ENCODE peak calls at places on chromosomes 16 and 17, in ten cellular contexts. One of them, this sample, is unnamed.

GRCh38 chr16:945271-946047 is 25.3 kb downstream of the LMF1 start:
- DNase-seq in body of pancreas: no peak
- DNase-seq in SJSA1: no peak
- DNase-seq in esophagus squamous epithelium: no peak
- DNase-seq in A549: no peak
- DNase-seq in aorta: peak; percentile 42
- DNase-seq in OCI-LY7: no peak
- DNase-seq in colonic mucosa: no peak
- DNase-seq in stomach: no peak
- DNase-seq in heart right ventricle: no peak
- DNase-seq in this sample: peak; percentile 84

GRCh38 chr16:66740010-66740409 is 11.4 kb downstream of the DYNC1LI2 start:
- DNase-seq in stomach: no peak
- DNase-seq in colonic mucosa: peak; percentile 34
- DNase-seq in body of pancreas: peak; percentile 34
- DNase-seq in OCI-LY7: peak; percentile 53
- DNase-seq in esophagus squamous epithelium: no peak
- DNase-seq in A549: peak; percentile 80
- DNase-seq in heart right ventricle: no peak
- DNase-seq in SJSA1: peak; percentile 53
- DNase-seq in aorta: no peak
- DNase-seq in this sample: no peak

GRCh38 chr17:17416400-17417360 is 60.1 kb upstream of the MED9 start:
- DNase-seq in esophagus squamous epithelium: no peak
- DNase-seq in colonic mucosa: no peak
- DNase-seq in SJSA1: peak; percentile 87
- DNase-seq in aorta: no peak
- DNase-seq in A549: peak; percentile 41
- DNase-seq in OCI-LY7: no peak
- DNase-seq in stomach: peak; percentile 58
- DNase-seq in body of pancreas: peak; percentile 62
- DNase-seq in heart right ventricle: no peak
- DNase-seq in this sample: peak; percentile 72

GRCh38 chr17:79610151-79610645 is 653 bp downstream of the RBFOX3 start:
- DNase-seq in heart right ventricle: no peak
- DNase-seq in colonic mucosa: no peak
- DNase-seq in A549: no peak
- DNase-seq in OCI-LY7: no peak
- DNase-seq in stomach: no peak
- DNase-seq in body of pancreas: no peak
- DNase-seq in aorta: no peak
- DNase-seq in esophagus squamous epithelium: no peak
- DNase-seq in SJSA1: no peak
- DNase-seq in this sample: no peak

GRCh38 chr17:28133562-28133970 is 91.1 kb downstream of the NLK start:
- DNase-seq in colonic mucosa: no peak
- DNase-seq in stomach: no peak
- DNase-seq in SJSA1: peak; percentile 70
- DNase-seq in esophagus squamous epithelium: no peak
- DNase-seq in OCI-LY7: no peak
- DNase-seq in A549: no peak
- DNase-seq in aorta: no peak
- DNase-seq in body of pancreas: no peak
- DNase-seq in heart right ventricle: no peak
- DNase-seq in this sample: no peak

GRCh38 chr17:61305024-61305423 is 94.6 kb upstream of the TBX2 start:
- DNase-seq in OCI-LY7: no peak
- DNase-seq in heart right ventricle: no peak
- DNase-seq in colonic mucosa: no peak
- DNase-seq in A549: no peak
- DNase-seq in stomach: no peak
- DNase-seq in SJSA1: no peak
- DNase-seq in aorta: no peak
- DNase-seq in esophagus squamous epithelium: no peak
- DNase-seq in body of pancreas: no peak
- DNase-seq in this sample: no peak

GRCh38 chr17:1438593-1439083 is 17.4 kb downstream of the CRK start:
- DNase-seq in stomach: no peak
- DNase-seq in esophagus squamous epithelium: no peak
- DNase-seq in aorta: no peak
- DNase-seq in colonic mucosa: no peak
- DNase-seq in SJSA1: peak; percentile 70
- DNase-seq in heart right ventricle: no peak
- DNase-seq in A549: no peak
- DNase-seq in OCI-LY7: no peak
- DNase-seq in body of pancreas: no peak
- DNase-seq in this sample: peak; percentile 54

GRCh38 chr17:78257810-78258322 is 26.4 kb downstream of the TMEM235 start:
- DNase-seq in esophagus squamous epithelium: no peak
- DNase-seq in colonic mucosa: no peak
- DNase-seq in A549: no peak
- DNase-seq in body of pancreas: peak; percentile 47
- DNase-seq in aorta: no peak
- DNase-seq in SJSA1: no peak
- DNase-seq in stomach: peak; percentile 38
- DNase-seq in OCI-LY7: peak; percentile 41
- DNase-seq in heart right ventricle: no peak
- DNase-seq in this sample: no peak

GRCh38 chr16:21301168-21301894 is 23.2 kb upstream of the CRYM start:
- DNase-seq in SJSA1: peak; percentile 73
- DNase-seq in A549: peak; percentile 91
- DNase-seq in stomach: peak; percentile 72
- DNase-seq in esophagus squamous epithelium: no peak
- DNase-seq in heart right ventricle: peak; percentile 61
- DNase-seq in OCI-LY7: peak; percentile 88
- DNase-seq in aorta: peak; percentile 89
- DNase-seq in colonic mucosa: peak; percentile 93
- DNase-seq in body of pancreas: peak; percentile 82
- DNase-seq in this sample: peak; percentile 88

GRCh38 chr17:48002208-48002919 is 31.5 kb downstream of the CDK5RAP3 start:
- DNase-seq in esophagus squamous epithelium: no peak
- DNase-seq in A549: peak; percentile 36
- DNase-seq in body of pancreas: peak; percentile 41
- DNase-seq in SJSA1: peak; percentile 87
- DNase-seq in stomach: no peak
- DNase-seq in heart right ventricle: no peak
- DNase-seq in OCI-LY7: peak; percentile 60
- DNase-seq in aorta: no peak
- DNase-seq in colonic mucosa: no peak
- DNase-seq in this sample: no peak

GRCh38 chr17:38747385-38748328 is 479 bp downstream of the PCGF2 start:
- DNase-seq in body of pancreas: no peak
- DNase-seq in SJSA1: peak; percentile 34
- DNase-seq in stomach: no peak
- DNase-seq in aorta: peak; percentile 91
- DNase-seq in OCI-LY7: peak; percentile 70
- DNase-seq in esophagus squamous epithelium: no peak
- DNase-seq in heart right ventricle: peak; percentile 64
- DNase-seq in colonic mucosa: peak; percentile 71
- DNase-seq in A549: no peak
- DNase-seq in this sample: peak; percentile 61

GRCh38 chr17:75625813-75626486 is 7.3 kb upstream of the SMIM5 start:
- DNase-seq in aorta: no peak
- DNase-seq in heart right ventricle: no peak
- DNase-seq in stomach: no peak
- DNase-seq in OCI-LY7: peak; percentile 73
- DNase-seq in colonic mucosa: no peak
- DNase-seq in SJSA1: no peak
- DNase-seq in esophagus squamous epithelium: no peak
- DNase-seq in body of pancreas: no peak
- DNase-seq in A549: peak; percentile 82
- DNase-seq in this sample: no peak

GRCh38 chr16:23145608-23146007 is 3.6 kb downstream of the USP31 start:
- DNase-seq in A549: no peak
- DNase-seq in stomach: no peak
- DNase-seq in aorta: no peak
- DNase-seq in body of pancreas: no peak
- DNase-seq in colonic mucosa: no peak
- DNase-seq in heart right ventricle: no peak
- DNase-seq in SJSA1: peak; percentile 14
- DNase-seq in OCI-LY7: no peak
- DNase-seq in esophagus squamous epithelium: no peak
- DNase-seq in this sample: peak; percentile 22

GRCh38 chr17:73989671-73990070 is 213.8 kb upstream of the RPL38 start:
- DNase-seq in heart right ventricle: no peak
- DNase-seq in aorta: no peak
- DNase-seq in body of pancreas: no peak
- DNase-seq in esophagus squamous epithelium: no peak
- DNase-seq in SJSA1: no peak
- DNase-seq in colonic mucosa: no peak
- DNase-seq in OCI-LY7: no peak
- DNase-seq in stomach: no peak
- DNase-seq in A549: no peak
- DNase-seq in this sample: no peak

DNA sequence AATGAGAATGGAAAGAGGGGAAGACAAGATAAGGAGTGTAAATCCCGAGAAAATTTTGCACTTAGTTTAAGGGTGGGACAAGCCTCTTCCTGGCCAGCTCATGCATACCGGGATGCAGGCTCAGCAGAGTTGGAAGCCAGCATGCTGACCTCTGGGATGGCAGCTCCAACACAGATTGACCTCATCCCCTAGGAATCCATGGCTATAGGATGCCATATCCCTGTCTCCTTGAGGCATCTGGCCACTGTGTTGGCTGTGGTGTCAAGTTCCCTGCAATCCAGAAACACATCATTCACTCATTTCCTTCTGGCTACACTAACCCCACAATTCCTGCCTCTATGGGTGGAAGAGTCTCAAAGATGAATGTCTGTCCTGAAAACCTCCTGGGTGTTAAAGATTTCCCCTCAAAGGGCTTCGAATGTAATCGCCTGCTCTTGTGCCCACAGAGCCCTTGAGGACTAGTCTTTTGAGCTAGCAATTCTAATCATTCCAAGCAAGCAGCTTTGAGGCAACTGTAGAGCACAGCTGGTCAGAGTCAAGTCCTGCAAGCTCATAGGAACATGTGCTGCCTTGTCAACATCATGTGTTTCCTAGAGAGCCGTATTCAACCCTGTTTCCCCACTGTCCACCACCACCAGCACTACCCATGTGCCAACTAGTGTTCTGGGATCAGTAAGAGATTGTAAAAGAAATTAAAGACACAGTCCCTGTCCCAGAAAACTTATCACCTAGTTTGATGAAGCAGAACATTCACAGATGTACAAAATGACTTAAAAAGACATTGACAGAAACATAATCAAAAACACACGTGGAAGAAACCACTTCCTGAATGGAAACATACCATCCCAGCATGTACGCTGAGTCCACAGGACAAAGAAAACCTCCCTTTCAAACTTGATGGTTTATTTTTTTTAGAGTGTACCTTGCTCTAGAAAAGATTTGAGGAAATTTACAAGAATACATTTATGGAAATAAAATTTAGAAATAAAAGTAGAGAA is 141.2 kb downstream of the PMP22 start:
- DNase-seq in stomach: no peak
- DNase-seq in aorta: no peak
- DNase-seq in esophagus squamous epithelium: no peak
- DNase-seq in OCI-LY7: no peak
- DNase-seq in SJSA1: no peak
- DNase-seq in body of pancreas: no peak
- DNase-seq in heart right ventricle: no peak
- DNase-seq in colonic mucosa: no peak
- DNase-seq in A549: no peak
- DNase-seq in this sample: no peak
- H3K4me1 ChIP-seq in stomach: no peaks in the 10 kb centered on the region
- H3K4me1 ChIP-seq in aorta: no peaks in the 10 kb centered on the region
- H3K4me1 ChIP-seq in esophagus squamous epithelium: peaks cover 15% of the 10 kb centered on the region
- H3K4me1 ChIP-seq in OCI-LY7: no peaks in the 10 kb centered on the region
- H3K4me1 ChIP-seq in SJSA1: no peaks in the 10 kb centered on the region
- H3K4me1 ChIP-seq in body of pancreas: peaks cover 7% of the 10 kb centered on the region
- H3K4me1 ChIP-seq in heart right ventricle: no peaks in the 10 kb centered on the region
- H3K4me1 ChIP-seq in colonic mucosa: no peaks in the 10 kb centered on the region
- H3K4me1 ChIP-seq in A549: no peaks in the 10 kb centered on the region
- H3K4me1 ChIP-seq in this sample: no peaks in the 10 kb centered on the region

DNA sequence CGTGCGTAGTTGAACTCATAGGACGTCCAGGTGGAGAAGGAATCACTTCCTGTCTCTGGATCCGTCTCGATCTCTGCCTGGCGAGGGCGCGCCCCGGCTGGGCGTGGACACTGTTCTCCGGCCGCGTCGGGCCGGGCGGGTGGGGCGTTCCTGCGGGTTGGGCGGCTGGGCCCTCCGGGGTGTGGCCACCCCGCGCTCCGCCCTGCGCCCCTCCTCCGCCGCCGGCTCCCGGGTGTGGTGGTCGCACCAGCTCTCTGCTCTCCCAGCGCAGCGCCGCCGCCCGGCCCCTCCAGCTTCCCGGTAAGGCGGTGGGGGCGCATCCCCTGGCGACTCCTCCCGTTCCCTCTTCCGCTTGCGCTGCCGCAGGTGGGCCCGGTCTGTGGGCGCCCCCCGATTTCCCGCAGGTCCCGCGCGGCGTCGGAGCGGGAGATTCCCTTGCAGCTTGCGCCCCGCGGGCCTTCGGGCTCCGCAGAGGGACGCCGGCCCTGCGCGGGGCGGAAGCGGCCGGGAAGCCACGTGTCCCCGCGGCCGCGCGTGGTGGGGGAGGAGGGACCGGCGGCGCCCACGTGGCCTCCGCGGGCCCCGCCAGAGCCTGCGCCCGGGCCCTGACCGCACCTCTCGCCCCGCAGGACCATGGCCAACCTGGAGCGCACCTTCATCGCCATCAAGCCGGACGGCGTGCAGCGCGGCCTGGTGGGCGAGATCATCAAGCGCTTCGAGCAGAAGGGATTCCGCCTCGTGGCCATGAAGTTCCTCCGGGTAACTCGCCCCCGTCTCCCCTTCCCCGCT is at the start of gene NME2:
- DNase-seq in SJSA1: peak; percentile 95
- DNase-seq in A549: peak; percentile 97
- DNase-seq in stomach: peak; percentile 92
- DNase-seq in esophagus squamous epithelium: peak; percentile 32
- DNase-seq in heart right ventricle: peak; percentile 93
- DNase-seq in colonic mucosa: peak; percentile 94
- DNase-seq in OCI-LY7: peak; percentile 86
- DNase-seq in aorta: peak; percentile 96
- DNase-seq in body of pancreas: peak; percentile 93
- DNase-seq in this sample: peak; percentile 90
- H3K27ac ChIP-seq in SJSA1: peak within 1 kb of the TSS; percentile 70
- H3K27ac ChIP-seq in A549: peak within 1 kb of the TSS; percentile 94
- H3K27ac ChIP-seq in stomach: peak within 1 kb of the TSS; percentile 94
- H3K27ac ChIP-seq in esophagus squamous epithelium: peak within 1 kb of the TSS; percentile 98
- H3K27ac ChIP-seq in heart right ventricle: peak within 1 kb of the TSS; percentile 79
- H3K27ac ChIP-seq in colonic mucosa: peak within 1 kb of the TSS; percentile 76
- H3K27ac ChIP-seq in OCI-LY7: peak within 1 kb of the TSS; percentile 71
- H3K27ac ChIP-seq in aorta: peak within 1 kb of the TSS; percentile 83
- H3K27ac ChIP-seq in body of pancreas: peak within 1 kb of the TSS; percentile 96
- H3K27ac ChIP-seq in this sample: peak within 1 kb of the TSS; percentile 94

GRCh38 chr17:11757796-11758195 is 159.5 kb downstream of the DNAH9 start:
- DNase-seq in OCI-LY7: no peak
- DNase-seq in esophagus squamous epithelium: no peak
- DNase-seq in heart right ventricle: no peak
- DNase-seq in stomach: no peak
- DNase-seq in SJSA1: no peak
- DNase-seq in body of pancreas: no peak
- DNase-seq in aorta: no peak
- DNase-seq in A549: no peak
- DNase-seq in colonic mucosa: no peak
- DNase-seq in this sample: no peak
- H3K4me1 ChIP-seq in OCI-LY7: no peaks in the 10 kb centered on the region
- H3K4me1 ChIP-seq in esophagus squamous epithelium: no peaks in the 10 kb centered on the region
- H3K4me1 ChIP-seq in heart right ventricle: no peaks in the 10 kb centered on the region
- H3K4me1 ChIP-seq in stomach: no peaks in the 10 kb centered on the region
- H3K4me1 ChIP-seq in SJSA1: no peaks in the 10 kb centered on the region
- H3K4me1 ChIP-seq in body of pancreas: no peaks in the 10 kb centered on the region
- H3K4me1 ChIP-seq in aorta: no peaks in the 10 kb centered on the region
- H3K4me1 ChIP-seq in A549: no peaks in the 10 kb centered on the region
- H3K4me1 ChIP-seq in colonic mucosa: no peaks in the 10 kb centered on the region
- H3K4me1 ChIP-seq in this sample: no peaks in the 10 kb centered on the region

GRCh38 chr16:70699696-70700095 is 13.8 kb upstream of the MTSS2 start:
- DNase-seq in aorta: no peak
- DNase-seq in heart right ventricle: no peak
- DNase-seq in A549: no peak
- DNase-seq in stomach: no peak
- DNase-seq in OCI-LY7: no peak
- DNase-seq in colonic mucosa: no peak
- DNase-seq in esophagus squamous epithelium: no peak
- DNase-seq in SJSA1: no peak
- DNase-seq in body of pancreas: no peak
- DNase-seq in this sample: no peak
- H3K27ac ChIP-seq in aorta: peak overlapping the region; percentile 95
- H3K27ac ChIP-seq in heart right ventricle: peak overlapping the region; percentile 70
- H3K27ac ChIP-seq in A549: peak overlapping the region; percentile 92
- H3K27ac ChIP-seq in stomach: peak overlapping the region; percentile 85
- H3K27ac ChIP-seq in OCI-LY7: no peak overlapping the region
- H3K27ac ChIP-seq in colonic mucosa: no peak overlapping the region
- H3K27ac ChIP-seq in esophagus squamous epithelium: peak overlapping the region; percentile 91
- H3K27ac ChIP-seq in SJSA1: peak overlapping the region; percentile 24
- H3K27ac ChIP-seq in body of pancreas: no peak overlapping the region
- H3K27ac ChIP-seq in this sample: peak overlapping the region; percentile 61

This sample was measured in thyroid gland.